ENCODE peak calls at places on chromosomes 16 and 17, in nine cellular contexts. One of them, this sample, is unnamed.
A peak's percentile ranks its signal among the peaks of the same experiment; 100 is the strongest.

GRCh38 chr17:20263595-20263994 is 203.7 kb downstream of the LGALS9B start:
- DNase-seq in GM12865: no peak
- DNase-seq in HTR-8/SVneo: peak; percentile 32
- DNase-seq in NCI-H1436: peak; percentile 6
- DNase-seq in GM23338: peak; percentile 21
- DNase-seq in fibroblast of the conjunctiva: peak; percentile 12
- DNase-seq in prostate gland: no peak
- DNase-seq in choroid plexus epithelial cell: peak; percentile 60
- DNase-seq in body of pancreas: no peak
- DNase-seq in this sample: no peak

GRCh38 chr16:85853641-85854545 is 45.1 kb upstream of the IRF8 start:
- DNase-seq in GM12865: no peak
- DNase-seq in HTR-8/SVneo: no peak
- DNase-seq in NCI-H1436: no peak
- DNase-seq in GM23338: no peak
- DNase-seq in fibroblast of the conjunctiva: no peak
- DNase-seq in prostate gland: no peak
- DNase-seq in choroid plexus epithelial cell: no peak
- DNase-seq in body of pancreas: no peak
- DNase-seq in this sample: no peak

GRCh38 chr17:59074494-59074893 is 32.2 kb downstream of the TRIM37 start:
- DNase-seq in GM12865: no peak
- DNase-seq in HTR-8/SVneo: peak; percentile 48
- DNase-seq in NCI-H1436: no peak
- DNase-seq in GM23338: no peak
- DNase-seq in fibroblast of the conjunctiva: no peak
- DNase-seq in prostate gland: no peak
- DNase-seq in choroid plexus epithelial cell: peak; percentile 79
- DNase-seq in body of pancreas: no peak
- DNase-seq in this sample: no peak

GRCh38 chr16:102060-102855 is 24.2 kb downstream of the MPG start:
- DNase-seq in GM12865: no peak
- DNase-seq in HTR-8/SVneo: no peak
- DNase-seq in NCI-H1436: no peak
- DNase-seq in GM23338: no peak
- DNase-seq in fibroblast of the conjunctiva: no peak
- DNase-seq in prostate gland: no peak
- DNase-seq in choroid plexus epithelial cell: peak; percentile 69
- DNase-seq in body of pancreas: no peak
- DNase-seq in this sample: no peak

GRCh38 chr16:20866161-20866772 is 33.9 kb downstream of the DCUN1D3 start:
- DNase-seq in GM12865: peak; percentile 52
- DNase-seq in HTR-8/SVneo: peak; percentile 61
- DNase-seq in NCI-H1436: no peak
- DNase-seq in GM23338: no peak
- DNase-seq in fibroblast of the conjunctiva: peak; percentile 49
- DNase-seq in prostate gland: no peak
- DNase-seq in choroid plexus epithelial cell: peak; percentile 73
- DNase-seq in body of pancreas: peak; percentile 68
- DNase-seq in this sample: no peak

GRCh38 chr16:67530013-67530939 is 1.6 kb downstream of the RIPOR1 start:
- DNase-seq in GM12865: no peak
- DNase-seq in HTR-8/SVneo: peak; percentile 77
- DNase-seq in NCI-H1436: no peak
- DNase-seq in GM23338: peak; percentile 54
- DNase-seq in fibroblast of the conjunctiva: peak; percentile 46
- DNase-seq in prostate gland: peak; percentile 35
- DNase-seq in choroid plexus epithelial cell: peak; percentile 80
- DNase-seq in body of pancreas: peak; percentile 84
- DNase-seq in this sample: no peak

GRCh38 chr16:52193441-52193840 is 353.5 kb downstream of the TOX3 start:
- DNase-seq in GM12865: no peak
- DNase-seq in HTR-8/SVneo: no peak
- DNase-seq in NCI-H1436: no peak
- DNase-seq in GM23338: no peak
- DNase-seq in fibroblast of the conjunctiva: no peak
- DNase-seq in prostate gland: no peak
- DNase-seq in choroid plexus epithelial cell: no peak
- DNase-seq in body of pancreas: no peak
- DNase-seq in this sample: no peak

GRCh38 chr16:89037261-89038152 is 56.1 kb upstream of the ACSF3 start:
- DNase-seq in GM12865: peak; percentile 30
- DNase-seq in HTR-8/SVneo: peak; percentile 26
- DNase-seq in NCI-H1436: no peak
- DNase-seq in GM23338: peak; percentile 81
- DNase-seq in fibroblast of the conjunctiva: no peak
- DNase-seq in prostate gland: no peak
- DNase-seq in choroid plexus epithelial cell: peak; percentile 52
- DNase-seq in body of pancreas: no peak
- DNase-seq in this sample: no peak

GRCh38 chr17:21201302-21201602 is 12.7 kb downstream of the TMEM11 start:
- DNase-seq in GM12865: no peak
- DNase-seq in HTR-8/SVneo: no peak
- DNase-seq in NCI-H1436: peak; percentile 5
- DNase-seq in GM23338: no peak
- DNase-seq in fibroblast of the conjunctiva: no peak
- DNase-seq in prostate gland: peak; percentile 25
- DNase-seq in choroid plexus epithelial cell: no peak
- DNase-seq in body of pancreas: no peak
- DNase-seq in this sample: no peak

GRCh38 chr17:28402224-28402630 is 3.8 kb downstream of the SLC46A1 start:
- DNase-seq in GM12865: no peak
- DNase-seq in HTR-8/SVneo: no peak
- DNase-seq in NCI-H1436: no peak
- DNase-seq in GM23338: peak; percentile 66
- DNase-seq in fibroblast of the conjunctiva: no peak
- DNase-seq in prostate gland: no peak
- DNase-seq in choroid plexus epithelial cell: no peak
- DNase-seq in body of pancreas: no peak
- DNase-seq in this sample: no peak

GRCh38 chr16:3640632-3641501 is 13.6 kb upstream of the DNASE1 start:
- DNase-seq in GM12865: no peak
- DNase-seq in HTR-8/SVneo: no peak
- DNase-seq in NCI-H1436: no peak
- DNase-seq in GM23338: no peak
- DNase-seq in fibroblast of the conjunctiva: no peak
- DNase-seq in prostate gland: no peak
- DNase-seq in choroid plexus epithelial cell: no peak
- DNase-seq in body of pancreas: no peak
- DNase-seq in this sample: no peak

GRCh38 chr17:9522074-9522473 is 53.5 kb downstream of the STX8 start:
- DNase-seq in GM12865: peak; percentile 53
- DNase-seq in HTR-8/SVneo: peak; percentile 32
- DNase-seq in NCI-H1436: peak; percentile 39
- DNase-seq in GM23338: peak; percentile 72
- DNase-seq in fibroblast of the conjunctiva: peak; percentile 55
- DNase-seq in prostate gland: no peak
- DNase-seq in choroid plexus epithelial cell: peak; percentile 84
- DNase-seq in body of pancreas: no peak
- DNase-seq in this sample: no peak

GRCh38 chr16:1300664-1301476 is 8.6 kb upstream of the UBE2I start:
- DNase-seq in GM12865: peak; percentile 71
- DNase-seq in HTR-8/SVneo: peak; percentile 44
- DNase-seq in NCI-H1436: no peak
- DNase-seq in GM23338: peak; percentile 78
- DNase-seq in fibroblast of the conjunctiva: no peak
- DNase-seq in prostate gland: peak; percentile 48
- DNase-seq in choroid plexus epithelial cell: peak; percentile 58
- DNase-seq in body of pancreas: peak; percentile 78
- DNase-seq in this sample: peak; percentile 20

GRCh38 chr16:77596243-77596642 is 126.1 kb upstream of the NUDT7 start:
- DNase-seq in GM12865: no peak
- DNase-seq in HTR-8/SVneo: no peak
- DNase-seq in NCI-H1436: no peak
- DNase-seq in GM23338: no peak
- DNase-seq in fibroblast of the conjunctiva: no peak
- DNase-seq in prostate gland: no peak
- DNase-seq in choroid plexus epithelial cell: peak; percentile 65
- DNase-seq in body of pancreas: no peak
- DNase-seq in this sample: no peak

GRCh38 chr16:66953462-66954096 is 7.5 kb upstream of the CES3 start:
- DNase-seq in GM12865: no peak
- DNase-seq in HTR-8/SVneo: no peak
- DNase-seq in NCI-H1436: no peak
- DNase-seq in GM23338: no peak
- DNase-seq in fibroblast of the conjunctiva: no peak
- DNase-seq in prostate gland: no peak
- DNase-seq in choroid plexus epithelial cell: no peak
- DNase-seq in body of pancreas: no peak
- DNase-seq in this sample: no peak

GRCh38 chr17:79528592-79529125 is 82.2 kb downstream of the RBFOX3 start:
- DNase-seq in GM12865: no peak
- DNase-seq in HTR-8/SVneo: no peak
- DNase-seq in NCI-H1436: no peak
- DNase-seq in GM23338: no peak
- DNase-seq in fibroblast of the conjunctiva: no peak
- DNase-seq in prostate gland: no peak
- DNase-seq in choroid plexus epithelial cell: no peak
- DNase-seq in body of pancreas: no peak
- DNase-seq in this sample: no peak

GRCh38 chr17:40315206-40315605 is 6.2 kb downstream of the RARA start:
- DNase-seq in GM12865: no peak
- DNase-seq in HTR-8/SVneo: no peak
- DNase-seq in NCI-H1436: no peak
- DNase-seq in GM23338: no peak
- DNase-seq in fibroblast of the conjunctiva: no peak
- DNase-seq in prostate gland: no peak
- DNase-seq in choroid plexus epithelial cell: no peak
- DNase-seq in body of pancreas: no peak
- DNase-seq in this sample: no peak

GRCh38 chr16:48318630-48319029 is 66.6 kb downstream of the SIAH1 start:
- DNase-seq in GM12865: peak; percentile 62
- DNase-seq in HTR-8/SVneo: no peak
- DNase-seq in NCI-H1436: no peak
- DNase-seq in GM23338: peak; percentile 78
- DNase-seq in fibroblast of the conjunctiva: no peak
- DNase-seq in prostate gland: no peak
- DNase-seq in choroid plexus epithelial cell: peak; percentile 83
- DNase-seq in body of pancreas: no peak
- DNase-seq in this sample: no peak

GRCh38 chr16:66924527-66925321 is 611 bp downstream of the RRAD start:
- DNase-seq in GM12865: peak; percentile 45
- DNase-seq in HTR-8/SVneo: no peak
- DNase-seq in NCI-H1436: no peak
- DNase-seq in GM23338: peak; percentile 79
- DNase-seq in fibroblast of the conjunctiva: no peak
- DNase-seq in prostate gland: no peak
- DNase-seq in choroid plexus epithelial cell: no peak
- DNase-seq in body of pancreas: peak; percentile 30
- DNase-seq in this sample: no peak

GRCh38 chr17:81471804-81472456 is 40.7 kb downstream of the ACTG1 start:
- DNase-seq in GM12865: peak; percentile 17
- DNase-seq in HTR-8/SVneo: peak; percentile 57
- DNase-seq in NCI-H1436: no peak
- DNase-seq in GM23338: peak; percentile 72
- DNase-seq in fibroblast of the conjunctiva: peak; percentile 91
- DNase-seq in prostate gland: peak; percentile 42
- DNase-seq in choroid plexus epithelial cell: peak; percentile 98
- DNase-seq in body of pancreas: peak; percentile 52
- DNase-seq in this sample: no peak

GRCh38 chr16:31085371-31085770 is 3.4 kb downstream of the PRSS53 start:
- DNase-seq in GM12865: no peak
- DNase-seq in HTR-8/SVneo: no peak
- DNase-seq in NCI-H1436: no peak
- DNase-seq in GM23338: no peak
- DNase-seq in fibroblast of the conjunctiva: no peak
- DNase-seq in prostate gland: no peak
- DNase-seq in choroid plexus epithelial cell: no peak
- DNase-seq in body of pancreas: no peak
- DNase-seq in this sample: no peak

GRCh38 chr17:55458977-55459376 is 37.3 kb upstream of the MMD start:
- DNase-seq in GM12865: peak; percentile 70
- DNase-seq in HTR-8/SVneo: peak; percentile 36
- DNase-seq in NCI-H1436: no peak
- DNase-seq in GM23338: no peak
- DNase-seq in fibroblast of the conjunctiva: peak; percentile 52
- DNase-seq in prostate gland: no peak
- DNase-seq in choroid plexus epithelial cell: peak; percentile 65
- DNase-seq in body of pancreas: no peak
- DNase-seq in this sample: no peak

GRCh38 chr16:12758031-12758669 is 45.5 kb downstream of the CPPED1 start:
- DNase-seq in GM12865: no peak
- DNase-seq in HTR-8/SVneo: no peak
- DNase-seq in NCI-H1436: no peak
- DNase-seq in GM23338: no peak
- DNase-seq in fibroblast of the conjunctiva: no peak
- DNase-seq in prostate gland: no peak
- DNase-seq in choroid plexus epithelial cell: peak; percentile 8
- DNase-seq in body of pancreas: no peak
- DNase-seq in this sample: no peak

This sample was measured in NCI-H774.